ENCODE peak calls at places on chromosomes 1 and 21, in six cellular contexts. D is fibroblast of mammary gland; P is testis; W is cardiac fibroblast; H is aorta; M is CD8-positive, alpha-beta T cell. F is an unnamed sample.

GRCh38 chr1:63730211-63730610 is 43.6 kb upstream of the ROR1 start:
- DNase-seq in M (no peak), D (no peak), W (no peak), P (no peak), H (no peak), F (no peak)

GRCh38 chr1:183218981-183219621 is 33.0 kb downstream of the LAMC2 start:
- DNase-seq in W (no peak), D (no peak), H (peak), M (peak), P (no peak), F (peak)

GRCh38 chr1:179808503-179808902 is 65.4 kb downstream of the FAM163A start:
- DNase-seq in D (no peak), P (no peak), H (no peak), M (no peak), W (peak), F (no peak)

GRCh38 chr1:5757177-5757820 is 234.9 kb downstream of the NPHP4 start:
- DNase-seq in M (no peak), D (no peak), H (peak), W (no peak), P (no peak), F (no peak)

GRCh38 chr1:100353988-100354387 is 1.7 kb downstream of the CDC14A start:
- DNase-seq in P (no peak), D (peak), W (peak), M (no peak), H (no peak), F (peak)

GRCh38 chr1:84069236-84069845 is 70.4 kb upstream of the TTLL7 start:
- DNase-seq in D (peak), P (no peak), M (no peak), H (no peak), W (peak), F (no peak)

GRCh38 chr1:221795400-221795799 is 53.5 kb upstream of the DUSP10 start:
- DNase-seq in M (no peak), P (no peak), W (no peak), H (no peak), D (no peak), F (no peak)

GRCh38 chr21:31213787-31214186 is 130.3 kb downstream of the TIAM1 start:
- DNase-seq in W (peak), D (no peak), P (no peak), M (no peak), H (no peak), F (no peak)

GRCh38 chr1:29958271-29958670 is 721.9 kb downstream of the PTPRU start:
- DNase-seq in M (no peak), W (no peak), H (no peak), D (no peak), P (no peak), F (no peak)

GRCh38 chr1:203046984-203047630 is 20.8 kb downstream of the PPFIA4 start:
- DNase-seq in M (no peak), P (no peak), W (peak), H (no peak), D (peak), F (peak)

GRCh38 chr1:27575861-27576331 is 28.0 kb downstream of the AHDC1 start:
- DNase-seq in P (peak), H (peak), D (no peak), W (peak), M (no peak), F (peak)

GRCh38 chr1:62321438-62321837 is 2.2 kb upstream of the KANK4 start:
- DNase-seq in W (peak), M (no peak), P (no peak), D (peak), H (peak), F (peak)

GRCh38 chr1:4784761-4785160 is 130.4 kb downstream of the AJAP1 start:
- DNase-seq in W (no peak), P (no peak), M (no peak), D (no peak), H (no peak), F (no peak)

GRCh38 chr21:40291560-40291959 is 424.3 kb downstream of the PCP4 start:
- DNase-seq in M (no peak), D (no peak), W (no peak), P (no peak), H (no peak), F (no peak)

GRCh38 chr1:229218612-229219025 is 52.3 kb upstream of the RAB4A start:
- DNase-seq in M (no peak), P (no peak), H (no peak), W (no peak), D (no peak), F (no peak)

GRCh38 chr1:229222081-229222480 is 48.8 kb upstream of the RAB4A start:
- DNase-seq in H (no peak), D (no peak), W (no peak), P (no peak), M (no peak), F (no peak)

GRCh38 chr1:229220163-229220846 is 50.6 kb upstream of the RAB4A start:
- DNase-seq in P (no peak), D (no peak), H (no peak), W (no peak), M (no peak), F (no peak)

GRCh38 chr1:229223498-229223897 is 47.4 kb upstream of the RAB4A start:
- DNase-seq in M (no peak), W (no peak), H (no peak), P (no peak), D (no peak), F (no peak)

DNA sequence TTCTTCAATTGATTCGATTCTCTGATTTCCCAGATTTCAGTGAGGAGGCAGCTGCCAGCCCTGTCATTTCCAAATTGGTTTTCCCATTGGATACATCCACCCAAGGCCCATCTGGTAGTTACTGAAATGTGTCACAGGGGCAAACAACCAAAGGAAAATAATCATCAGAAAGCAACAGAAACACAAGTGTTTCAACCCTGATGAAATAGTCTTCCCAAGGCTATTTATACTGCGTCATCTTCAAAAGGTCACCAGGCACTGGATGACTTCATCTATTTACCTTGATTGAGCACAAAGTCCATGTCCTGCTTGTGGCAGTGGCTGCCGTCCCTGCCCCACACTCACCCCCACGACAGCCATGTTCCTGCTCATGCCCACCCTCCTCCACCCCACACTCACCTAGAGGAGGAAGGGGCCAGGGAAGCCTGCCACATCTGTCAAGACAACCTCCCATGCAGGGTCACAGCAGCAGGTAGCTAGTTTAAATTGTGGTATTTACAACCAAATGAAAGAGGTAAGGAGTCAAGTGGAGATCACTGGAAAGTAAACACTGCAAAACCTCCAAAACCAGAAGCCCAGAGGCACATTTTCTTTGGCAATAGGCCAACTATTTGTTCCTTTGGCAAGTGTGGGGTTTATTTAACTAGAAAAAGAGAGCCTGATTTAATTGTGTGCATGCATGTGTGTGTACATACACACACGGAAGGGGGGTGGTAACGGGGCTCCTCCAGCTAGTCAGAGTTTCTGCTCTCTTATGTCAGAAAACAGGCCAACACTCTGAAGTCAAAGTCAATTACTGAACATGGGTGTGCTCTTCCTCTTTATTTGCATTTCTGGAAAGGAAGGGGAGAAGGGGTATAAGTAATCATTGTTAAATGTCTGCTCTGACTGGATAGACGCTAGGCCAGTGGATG is 49.5 kb upstream of the RAB4A start:
- DNase-seq in D (peak), H (no peak), W (peak), P (no peak), M (no peak), F (peak)
- H3K4me3 ChIP-seq in D (no peak), H (no peak), W (no peak), P (no peak), M (no peak), F (no peak)

GRCh38 chr1:20075345-20075744 is 5.4 kb downstream of the PLA2G5 start:
- DNase-seq in D (no peak), W (no peak), H (no peak), M (no peak), P (no peak), F (no peak)

GRCh38 chr1:20074725-20075171 is 4.8 kb downstream of the PLA2G5 start:
- DNase-seq in H (no peak), M (no peak), P (no peak), D (peak), W (peak), F (no peak)

GRCh38 chr1:20073247-20073646 is 3.3 kb downstream of the PLA2G5 start:
- DNase-seq in W (no peak), M (no peak), H (no peak), P (no peak), D (no peak), F (no peak)

GRCh38 chr1:20072771-20073170 is 2.8 kb downstream of the PLA2G5 start:
- DNase-seq in D (no peak), W (no peak), M (no peak), P (no peak), H (no peak), F (no peak)

GRCh38 chr1:20074046-20074724 is 4.2 kb downstream of the PLA2G5 start:
- DNase-seq in H (no peak), W (no peak), D (no peak), M (no peak), P (no peak), F (no peak)
- H3K4me3 ChIP-seq in H (no peak), W (no peak), D (no peak), M (no peak), P (no peak), F (no peak)

DNA sequence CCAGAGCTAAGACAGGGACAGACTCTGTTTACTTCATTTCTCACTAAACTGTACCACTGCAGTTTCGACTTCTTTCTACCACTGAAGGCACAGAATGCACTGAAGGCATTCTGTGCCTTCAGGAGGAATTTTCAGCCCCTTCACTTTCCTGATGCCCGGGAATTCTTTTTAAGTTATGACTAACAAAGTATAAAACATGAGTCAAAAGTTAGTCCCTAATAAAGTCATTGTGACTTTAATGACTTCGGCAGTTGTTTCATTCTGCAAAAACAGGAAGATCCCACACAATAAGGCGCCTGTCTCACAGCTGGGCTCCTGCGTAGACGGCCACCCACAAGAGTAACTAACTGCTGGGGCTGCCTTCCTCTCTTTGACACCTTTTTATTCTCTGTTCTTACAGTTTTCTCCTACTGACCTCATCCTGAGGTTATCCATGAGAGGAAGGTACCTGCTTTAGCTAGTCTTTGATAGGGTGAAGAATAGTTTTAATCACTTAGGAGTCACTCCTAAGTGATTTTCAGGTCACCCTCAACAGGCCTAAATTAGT is 183.9 kb upstream of the SGIP1 start:
- DNase-seq in H (peak), P (peak), M (peak), W (peak), D (no peak), F (no peak)
- H3K4me3 ChIP-seq in H (no peak), P (no peak), M (peak), W (no peak), D (no peak), F (no peak)

GRCh38 chr1:156437465-156437864 is 63.1 kb downstream of the MEF2D start:
- DNase-seq in D (no peak), M (no peak), W (no peak), P (no peak), H (no peak), F (no peak)

GRCh38 chr1:156434976-156435550 is 65.5 kb downstream of the MEF2D start:
- DNase-seq in P (no peak), M (no peak), W (no peak), H (no peak), D (no peak), F (no peak)

GRCh38 chr1:156435551-156436318 is 64.8 kb downstream of the MEF2D start:
- DNase-seq in D (no peak), M (no peak), P (no peak), W (no peak), H (no peak), F (no peak)

GRCh38 chr1:156437054-156437453 is 63.5 kb downstream of the MEF2D start:
- DNase-seq in P (no peak), W (no peak), H (no peak), M (no peak), D (no peak), F (no peak)

GRCh38 chr1:156436319-156437043 is 64.1 kb downstream of the MEF2D start:
- DNase-seq in P (no peak), W (no peak), D (no peak), H (no peak), M (no peak), F (no peak)
- H3K4me3 ChIP-seq in P (peak), W (no peak), D (no peak), H (peak), M (peak), F (no peak)

GRCh38 chr1:26542781-26543443 is 13.4 kb downstream of the RPS6KA1 start:
- DNase-seq in P (no peak), W (no peak), H (no peak), D (no peak), M (no peak), F (no peak)
- H3K4me3 ChIP-seq in P (no peak), W (no peak), H (no peak), D (no peak), M (peak), F (no peak)

GRCh38 chr1:204463125-204464060 is 31.2 kb downstream of the PIK3C2B start:
- DNase-seq in D (peak), P (no peak), W (no peak), M (no peak), H (peak), F (no peak)
- H3K4me3 ChIP-seq in D (no peak), P (no peak), W (no peak), M (no peak), H (no peak), F (no peak)

GRCh38 chr1:44820328-44820944 is 12.1 kb downstream of the BTBD19 start:
- DNase-seq in H (peak), P (no peak), D (no peak), M (no peak), W (no peak), F (no peak)
- H3K4me3 ChIP-seq in H (peak), P (peak), D (peak), M (peak), W (peak), F (peak)

GRCh38 chr21:42518216-42518615 is 4.6 kb downstream of the SLC37A1 start:
- DNase-seq in D (peak), M (no peak), H (no peak), W (peak), P (no peak), F (peak)

GRCh38 chr21:42513985-42514882 is 582 bp downstream of the SLC37A1 start:
- DNase-seq in H (peak), W (peak), D (no peak), P (peak), M (peak), F (peak)

GRCh38 chr21:42514883-42515228 is 1.2 kb downstream of the SLC37A1 start:
- DNase-seq in H (no peak), M (no peak), D (no peak), W (peak), P (no peak), F (peak)

GRCh38 chr21:42513151-42513984 is at the start of gene SLC37A1:
- DNase-seq in M (no peak), H (no peak), D (no peak), W (peak), P (peak), F (peak)

DNA sequence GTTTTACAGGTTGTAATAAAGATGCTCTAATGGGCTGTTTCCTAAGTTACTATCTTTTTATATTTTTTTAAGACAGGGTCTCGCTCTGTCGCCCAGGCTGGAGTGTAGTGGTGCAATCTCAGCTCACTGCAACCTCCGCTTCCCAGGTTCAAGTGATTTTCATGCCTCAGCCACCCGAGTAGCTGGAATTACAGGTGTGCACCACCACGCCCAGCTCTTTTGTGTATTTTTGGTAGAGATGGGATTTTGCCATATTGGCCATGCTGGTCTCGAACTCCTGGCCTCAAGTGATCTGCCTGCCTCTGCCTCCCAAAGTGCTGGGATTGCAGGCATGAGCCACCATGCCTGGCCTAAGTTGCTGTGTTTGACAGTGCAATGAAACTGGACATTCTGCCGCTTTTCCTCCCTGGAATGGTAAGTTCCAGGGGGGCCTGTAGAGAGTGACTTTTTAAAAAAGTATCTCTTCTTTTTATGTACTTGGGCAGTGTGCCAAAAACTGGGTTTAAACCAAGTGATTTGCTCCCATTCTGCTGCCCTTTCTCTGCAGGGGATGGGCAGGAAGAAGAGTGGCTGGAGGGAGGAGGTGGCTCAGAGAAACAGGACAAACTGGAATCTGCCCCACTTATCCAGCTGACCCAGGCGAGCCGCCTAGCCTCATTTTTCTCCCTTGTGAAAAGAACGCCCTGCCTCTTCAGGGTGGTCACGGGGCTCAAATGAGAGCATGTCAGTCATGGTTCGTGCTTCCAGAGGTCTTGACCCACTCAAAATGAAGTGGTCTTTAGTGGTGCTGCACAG is 2.3 kb downstream of the SLC37A1 start:
- DNase-seq in D (no peak), W (no peak), H (no peak), P (no peak), M (no peak), F (peak)
- H3K4me3 ChIP-seq in D (no peak), W (no peak), H (no peak), P (no peak), M (no peak), F (no peak)

F was measured in epithelial cell of esophagus.